ENCODE peak calls at places on chromosomes 11 and 22, in eight cellular contexts. Q, E, C, I, F, M, S and U are unnamed samples.
A peak's percentile ranks its signal among the peaks of the same experiment; 100 is the strongest.

GRCh38 chr22:46971776-46972150 is 209.3 kb downstream of the TBC1D22A start:
- DNase-seq in I (no peak), E (no peak), C (no peak), F (no peak), M (no peak), Q (no peak), S (no peak), U (no peak)

GRCh38 chr22:17247832-17248231 is 28.6 kb upstream of the ADA2 start:
- DNase-seq in S (no peak), Q (no peak), F (no peak), M (no peak), I (no peak), C (no peak), E (no peak), U (no peak)

GRCh38 chr11:74611369-74611861 is 19.0 kb downstream of the POLD3 start:
- DNase-seq in S (no peak), Q (no peak), M (no peak), I (peak; percentile 34), C (no peak), F (peak; percentile 82), E (no peak), U (peak; percentile 31)

GRCh38 chr11:80899381-80899780 is 1458.6 kb upstream of the TENM4 start:
- DNase-seq in M (no peak), S (no peak), Q (no peak), F (peak; percentile 68), I (peak; percentile 12), E (no peak), C (no peak), U (no peak)

GRCh38 chr22:40051322-40051721 is 56.6 kb downstream of the FAM83F start:
- DNase-seq in M (no peak), E (no peak), I (peak; percentile 41), C (no peak), Q (no peak), S (no peak), F (no peak), U (no peak)

GRCh38 chr22:44408227-44409192 is 89.5 kb downstream of the RTL6 start:
- DNase-seq in C (no peak), S (no peak), I (no peak), F (no peak), E (no peak), M (no peak), Q (no peak), U (no peak)

GRCh38 chr11:74466916-74467885 is at the start of gene KCNE3:
- DNase-seq in E (no peak), S (no peak), Q (no peak), M (peak; percentile 52), I (no peak), F (peak; percentile 20), C (no peak), U (no peak)

GRCh38 chr11:2569321-2569721 is 124.5 kb downstream of the KCNQ1 start:
- DNase-seq in I (peak; percentile 24), M (no peak), F (peak; percentile 17), S (no peak), Q (no peak), E (no peak), C (no peak), U (no peak)